ENCODE peak calls at places on chromosomes 16 and 17, in four cellular contexts. One of them, this sample, is unnamed. For H3K9me3, the result is how much of the 10 kb centered on the place peaks cover.

GRCh38 chr16:4315185-4316102 is at the start of gene GLIS2:
- DNase-seq in left ventricle myocardium inferior: peak
- DNase-seq in ovary: peak
- DNase-seq in sigmoid colon: peak
- DNase-seq in this sample: peak

GRCh38 chr16:4481526-4481925 is 5.3 kb downstream of the HMOX2 start:
- DNase-seq in sigmoid colon: no peak
- DNase-seq in left ventricle myocardium inferior: no peak
- DNase-seq in ovary: no peak
- DNase-seq in this sample: no peak

GRCh38 chr17:77619851-77620250 is 338.7 kb upstream of the TNRC6C start:
- DNase-seq in left ventricle myocardium inferior: no peak
- DNase-seq in sigmoid colon: peak
- DNase-seq in ovary: no peak
- DNase-seq in this sample: no peak

GRCh38 chr17:79145548-79145947 is 70.9 kb downstream of the ENGASE start:
- DNase-seq in ovary: no peak
- DNase-seq in sigmoid colon: no peak
- DNase-seq in left ventricle myocardium inferior: no peak
- DNase-seq in this sample: no peak

GRCh38 chr16:11053916-11054460 is 109.6 kb downstream of the CLEC16A start:
- DNase-seq in sigmoid colon: peak
- DNase-seq in left ventricle myocardium inferior: no peak
- DNase-seq in ovary: no peak
- DNase-seq in this sample: no peak

GRCh38 chr17:17561408-17562144 is 29.9 kb downstream of the PEMT start:
- DNase-seq in left ventricle myocardium inferior: peak
- DNase-seq in sigmoid colon: no peak
- DNase-seq in ovary: no peak
- DNase-seq in this sample: no peak

GRCh38 chr16:11800385-11800718 is 3.3 kb upstream of the ZC3H7A start:
- DNase-seq in left ventricle myocardium inferior: no peak
- DNase-seq in sigmoid colon: no peak
- DNase-seq in ovary: no peak
- DNase-seq in this sample: no peak

GRCh38 chr16:11136600-11136999 is 119.4 kb downstream of the SOCS1 start:
- DNase-seq in ovary: no peak
- DNase-seq in left ventricle myocardium inferior: peak
- DNase-seq in sigmoid colon: no peak
- DNase-seq in this sample: no peak

GRCh38 chr17:78142113-78142861 is 3.9 kb upstream of the C17orf99 start:
- DNase-seq in sigmoid colon: no peak
- DNase-seq in left ventricle myocardium inferior: no peak
- DNase-seq in ovary: no peak
- DNase-seq in this sample: no peak

GRCh38 chr17:7782237-7782636 is 51.8 kb upstream of the KDM6B start:
- DNase-seq in left ventricle myocardium inferior: no peak
- DNase-seq in ovary: no peak
- DNase-seq in sigmoid colon: no peak
- DNase-seq in this sample: no peak

GRCh38 chr16:4378202-4378666 is 6.6 kb downstream of the VASN start:
- DNase-seq in sigmoid colon: no peak
- DNase-seq in ovary: no peak
- DNase-seq in left ventricle myocardium inferior: peak
- DNase-seq in this sample: no peak

GRCh38 chr16:48596326-48596725 is 13.7 kb downstream of the N4BP1 start:
- DNase-seq in sigmoid colon: no peak
- DNase-seq in ovary: no peak
- DNase-seq in left ventricle myocardium inferior: no peak
- DNase-seq in this sample: no peak

GRCh38 chr17:64097196-64097936 is 32.6 kb downstream of the ERN1 start:
- DNase-seq in left ventricle myocardium inferior: no peak
- DNase-seq in ovary: peak
- DNase-seq in sigmoid colon: no peak
- DNase-seq in this sample: no peak

GRCh38 chr16:52515068-52515671 is 31.8 kb downstream of the TOX3 start:
- DNase-seq in sigmoid colon: no peak
- DNase-seq in left ventricle myocardium inferior: no peak
- DNase-seq in ovary: no peak
- DNase-seq in this sample: no peak

GRCh38 chr17:35053204-35053603 is 10.3 kb downstream of the RFFL start:
- DNase-seq in ovary: no peak
- DNase-seq in sigmoid colon: no peak
- DNase-seq in left ventricle myocardium inferior: no peak
- DNase-seq in this sample: no peak

GRCh38 chr17:9274973-9275372 is 253.7 kb downstream of the NTN1 start:
- DNase-seq in left ventricle myocardium inferior: no peak
- DNase-seq in sigmoid colon: no peak
- DNase-seq in ovary: no peak
- DNase-seq in this sample: no peak

GRCh38 chr17:42276359-42276608 is at the start of gene STAT5B:
- DNase-seq in left ventricle myocardium inferior: peak
- DNase-seq in sigmoid colon: peak
- DNase-seq in ovary: peak
- DNase-seq in this sample: peak

GRCh38 chr16:28130099-28131088 is 66.9 kb upstream of the GSG1L start:
- DNase-seq in ovary: no peak
- DNase-seq in left ventricle myocardium inferior: no peak
- DNase-seq in sigmoid colon: no peak
- DNase-seq in this sample: no peak

GRCh38 chr17:13474073-13474800 is 127.5 kb downstream of the HS3ST3A1 start:
- DNase-seq in left ventricle myocardium inferior: no peak
- DNase-seq in ovary: no peak
- DNase-seq in sigmoid colon: no peak
- DNase-seq in this sample: no peak

GRCh38 chr17:82752371-82753200 is 721 bp downstream of the TBCD start:
- DNase-seq in sigmoid colon: peak
- DNase-seq in left ventricle myocardium inferior: no peak
- DNase-seq in ovary: no peak
- DNase-seq in this sample: no peak

GRCh38 chr17:80486692-80487091 is 10.3 kb upstream of the NPTX1 start:
- DNase-seq in left ventricle myocardium inferior: no peak
- DNase-seq in ovary: no peak
- DNase-seq in sigmoid colon: no peak
- DNase-seq in this sample: no peak

GRCh38 chr17:20267459-20267842 is 199.9 kb downstream of the LGALS9B start:
- DNase-seq in left ventricle myocardium inferior: no peak
- DNase-seq in sigmoid colon: no peak
- DNase-seq in ovary: peak
- DNase-seq in this sample: no peak

GRCh38 chr17:18382441-18383078 is 5.0 kb downstream of the EVPLL start:
- DNase-seq in left ventricle myocardium inferior: no peak
- DNase-seq in sigmoid colon: peak
- DNase-seq in ovary: no peak
- DNase-seq in this sample: no peak

GRCh38 chr16:85629853-85630252 is 16.7 kb downstream of the GSE1 start:
- DNase-seq in left ventricle myocardium inferior: no peak
- DNase-seq in sigmoid colon: no peak
- DNase-seq in ovary: no peak
- DNase-seq in this sample: no peak

GRCh38 chr16:83653785-83654184 is 154.0 kb upstream of the HSBP1 start:
- DNase-seq in ovary: no peak
- DNase-seq in left ventricle myocardium inferior: no peak
- DNase-seq in sigmoid colon: no peak
- DNase-seq in this sample: no peak

GRCh38 chr17:7186241-7186640 is 7.1 kb upstream of the ASGR1 start:
- DNase-seq in left ventricle myocardium inferior: no peak
- DNase-seq in ovary: no peak
- DNase-seq in sigmoid colon: no peak
- DNase-seq in this sample: no peak

GRCh38 chr17:50258647-50259483 is 15.4 kb upstream of the TMEM92 start:
- DNase-seq in ovary: no peak
- DNase-seq in left ventricle myocardium inferior: no peak
- DNase-seq in sigmoid colon: peak
- DNase-seq in this sample: no peak
- H3K9me3 ChIP-seq in ovary: under half
- H3K9me3 ChIP-seq in left ventricle myocardium inferior: under half
- H3K9me3 ChIP-seq in sigmoid colon: under half
- H3K9me3 ChIP-seq in this sample: under half

DNA sequence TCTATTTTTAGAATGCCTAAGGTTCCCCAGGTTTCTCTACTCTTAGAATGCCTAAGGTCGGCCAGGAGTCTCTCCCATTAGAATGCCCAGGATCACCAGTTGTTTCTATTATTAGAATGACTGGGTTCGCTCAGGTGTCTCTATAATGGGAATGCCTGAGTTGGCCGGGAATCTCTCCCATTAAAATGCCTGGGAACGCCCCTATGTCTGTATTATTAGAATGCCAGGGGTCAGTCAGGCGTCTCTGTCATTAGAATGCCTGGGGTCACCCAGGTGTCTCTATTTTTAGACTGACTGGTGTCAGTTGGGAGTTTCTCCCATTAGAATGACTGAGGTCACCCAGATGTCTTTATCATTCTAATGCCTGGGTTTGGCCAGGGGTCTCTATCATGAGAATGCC is 2252.5 kb downstream of the TP53TG3F start:
- DNase-seq in sigmoid colon: no peak
- DNase-seq in ovary: no peak
- DNase-seq in left ventricle myocardium inferior: no peak
- DNase-seq in this sample: no peak
- H3K9me3 ChIP-seq in sigmoid colon: under half
- H3K9me3 ChIP-seq in ovary: under half
- H3K9me3 ChIP-seq in left ventricle myocardium inferior: under half
- H3K9me3 ChIP-seq in this sample: under half

GRCh38 chr17:39222866-39223834 is 2.6 kb downstream of the STAC2 start:
- DNase-seq in sigmoid colon: no peak
- DNase-seq in left ventricle myocardium inferior: no peak
- DNase-seq in ovary: no peak
- DNase-seq in this sample: no peak

GRCh38 chr17:39224778-39225307 is 902 bp downstream of the STAC2 start:
- DNase-seq in left ventricle myocardium inferior: no peak
- DNase-seq in sigmoid colon: no peak
- DNase-seq in ovary: no peak
- DNase-seq in this sample: no peak

GRCh38 chr17:39225974-39226683 is 384 bp upstream of the STAC2 start:
- DNase-seq in ovary: peak
- DNase-seq in left ventricle myocardium inferior: peak
- DNase-seq in sigmoid colon: peak
- DNase-seq in this sample: no peak

GRCh38 chr17:39225308-39225973 is at the start of gene STAC2:
- DNase-seq in left ventricle myocardium inferior: no peak
- DNase-seq in sigmoid colon: no peak
- DNase-seq in ovary: no peak
- DNase-seq in this sample: no peak

DNA sequence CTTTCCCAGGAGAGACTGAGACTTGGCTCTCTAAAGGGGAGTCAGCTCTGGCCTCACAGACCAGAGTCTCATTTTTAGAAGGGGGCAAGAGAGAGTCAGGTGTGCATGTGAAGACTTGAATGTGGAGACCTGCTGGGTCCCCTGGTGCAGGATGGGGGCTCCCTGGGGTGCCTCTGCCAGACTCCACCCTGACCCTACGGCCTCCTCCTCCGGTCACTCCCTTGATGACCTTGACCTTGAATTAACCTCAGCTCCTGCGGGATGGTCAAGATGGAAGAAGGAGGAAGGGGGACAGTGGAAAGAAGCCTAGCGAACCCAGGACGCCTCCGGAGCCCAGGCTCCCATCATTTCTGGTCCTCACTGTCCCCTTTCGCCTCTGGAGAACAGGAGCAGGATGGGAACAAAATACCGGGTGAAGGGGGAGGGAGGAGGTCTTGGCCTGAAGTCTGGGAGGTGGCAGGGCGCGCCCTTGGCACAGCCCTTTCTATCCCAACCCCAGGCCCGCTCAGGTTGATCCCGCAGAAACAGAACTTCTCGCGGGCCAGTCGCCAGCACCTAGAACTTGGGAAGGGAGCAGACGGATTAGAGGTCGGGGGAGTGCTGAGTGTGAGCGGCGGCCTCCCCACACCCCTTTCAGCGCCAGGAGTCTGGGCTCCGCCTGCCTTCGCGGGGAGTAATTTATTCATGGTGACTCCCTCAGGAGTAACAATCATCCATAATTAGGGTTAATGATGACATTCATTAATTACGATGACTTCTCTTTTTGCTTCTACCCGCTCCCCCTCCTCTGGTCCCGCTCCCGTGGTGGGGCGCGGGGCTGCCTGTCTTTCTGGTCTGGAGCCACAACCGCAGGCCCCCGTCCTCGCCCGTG is 1.6 kb downstream of the STAC2 start:
- DNase-seq in left ventricle myocardium inferior: no peak
- DNase-seq in ovary: no peak
- DNase-seq in sigmoid colon: no peak
- DNase-seq in this sample: no peak
- H3K9me3 ChIP-seq in left ventricle myocardium inferior: under half
- H3K9me3 ChIP-seq in ovary: under half
- H3K9me3 ChIP-seq in sigmoid colon: under half
- H3K9me3 ChIP-seq in this sample: under half

DNA sequence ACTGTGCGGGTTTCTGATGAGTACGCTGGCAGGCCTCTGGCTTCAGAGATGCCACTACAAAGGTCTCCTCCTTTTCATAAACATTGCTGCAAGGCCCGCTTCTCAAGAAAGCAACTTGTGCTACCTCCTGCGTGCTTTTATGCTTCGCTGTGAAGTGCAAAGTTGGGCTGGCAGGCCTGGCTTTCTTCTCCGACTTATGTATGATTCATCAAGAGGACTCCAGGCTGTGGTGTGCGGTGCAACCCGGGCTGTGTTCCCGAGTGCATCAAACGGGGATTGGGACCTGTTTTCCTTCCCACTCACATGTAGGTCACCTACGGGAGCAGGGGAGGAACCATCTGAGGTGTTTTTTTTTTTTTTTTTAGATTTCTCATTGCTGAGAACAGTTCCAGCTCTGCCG is 534.1 kb downstream of the WWOX start:
- DNase-seq in ovary: no peak
- DNase-seq in left ventricle myocardium inferior: no peak
- DNase-seq in sigmoid colon: no peak
- DNase-seq in this sample: no peak
- H3K9me3 ChIP-seq in ovary: under half
- H3K9me3 ChIP-seq in left ventricle myocardium inferior: under half
- H3K9me3 ChIP-seq in sigmoid colon: under half
- H3K9me3 ChIP-seq in this sample: under half

GRCh38 chr17:21689604-21690003 is 2.7 kb upstream of the KCNJ18 start:
- DNase-seq in ovary: peak
- DNase-seq in sigmoid colon: peak
- DNase-seq in left ventricle myocardium inferior: no peak
- DNase-seq in this sample: no peak
- H3K9me3 ChIP-seq in ovary: under half
- H3K9me3 ChIP-seq in sigmoid colon: under half
- H3K9me3 ChIP-seq in left ventricle myocardium inferior: under half
- H3K9me3 ChIP-seq in this sample: under half